ENCODE peak calls at places on chromosome 13, in six cellular contexts. Q, X, M, S, U and Y are unnamed samples.

GRCh38 chr13:32229443-32229842 is 85.7 kb downstream of the ZAR1L start:
- DNase-seq in Q (no peak), X (no peak), M (no peak), S (peak; percentile 28), U (peak; percentile 7), Y (no peak)

GRCh38 chr13:60990032-60990733 is 425.5 kb downstream of the PCDH20 start:
- DNase-seq in Q (no peak), X (no peak), M (peak; percentile 1), S (no peak), U (no peak), Y (peak; percentile 78)

GRCh38 chr13:99442273-99442895 is 58.9 kb upstream of the TM9SF2 start:
- DNase-seq in Q (peak; percentile 57), X (no peak), M (peak; percentile 48), S (peak; percentile 45), U (peak; percentile 49), Y (peak; percentile 61)

GRCh38 chr13:65936249-65936648 is 1293.9 kb downstream of the PCDH9 start:
- DNase-seq in Q (no peak), X (no peak), M (no peak), S (no peak), U (no peak), Y (no peak)

GRCh38 chr13:77480071-77480470 is 55.4 kb upstream of the SCEL start:
- DNase-seq in Q (no peak), X (no peak), M (no peak), S (no peak), U (no peak), Y (no peak)

GRCh38 chr13:95258098-95258497 is 43.2 kb downstream of the ABCC4 start:
- DNase-seq in Q (no peak), X (no peak), M (no peak), S (no peak), U (no peak), Y (no peak)

GRCh38 chr13:74747186-74747955 is 613.2 kb upstream of the KLF12 start:
- DNase-seq in Q (no peak), X (no peak), M (no peak), S (no peak), U (peak; percentile 19), Y (no peak)

GRCh38 chr13:77853701-77854100 is 64.9 kb downstream of the EDNRB start:
- DNase-seq in Q (no peak), X (no peak), M (no peak), S (no peak), U (no peak), Y (no peak)

GRCh38 chr13:31965361-31966066 is 66.1 kb upstream of the FRY start:
- DNase-seq in Q (no peak), X (no peak), M (no peak), S (peak; percentile 84), U (peak; percentile 67), Y (peak; percentile 19)

GRCh38 chr13:99545979-99546378 is 44.7 kb downstream of the TM9SF2 start:
- DNase-seq in Q (no peak), X (no peak), M (no peak), S (no peak), U (no peak), Y (peak; percentile 78)

GRCh38 chr13:36673838-36674326 is at the start of gene SERTM1:
- DNase-seq in Q (no peak), X (peak; percentile 45), M (no peak), S (no peak), U (peak; percentile 38), Y (peak; percentile 29)

GRCh38 chr13:20404488-20405222 is 121.0 kb downstream of the CRYL1 start:
- DNase-seq in Q (no peak), X (no peak), M (no peak), S (no peak), U (no peak), Y (no peak)

GRCh38 chr13:60398438-60398891 is 1.4 kb downstream of the TDRD3 start:
- DNase-seq in Q (no peak), X (no peak), M (no peak), S (no peak), U (no peak), Y (no peak)

GRCh38 chr13:41383400-41383799 is 72.3 kb downstream of the NAA16 start:
- DNase-seq in Q (no peak), X (no peak), M (no peak), S (peak; percentile 61), U (no peak), Y (no peak)

GRCh38 chr13:40161931-40162330 is 504.5 kb downstream of the FOXO1 start:
- DNase-seq in Q (no peak), X (no peak), M (no peak), S (no peak), U (no peak), Y (no peak)

GRCh38 chr13:58949646-58950045 is 1214.1 kb downstream of the DIAPH3 start:
- DNase-seq in Q (no peak), X (no peak), M (peak; percentile 41), S (no peak), U (no peak), Y (no peak)

GRCh38 chr13:87671824-87672603 is 843 bp downstream of the SLITRK5 start:
- DNase-seq in Q (no peak), X (no peak), M (peak; percentile 66), S (no peak), U (peak; percentile 6), Y (no peak)

GRCh38 chr13:19586904-19587634 is 25.7 kb upstream of the TPTE2 start:
- DNase-seq in Q (peak; percentile 27), X (no peak), M (peak; percentile 79), S (peak; percentile 34), U (peak; percentile 9), Y (peak; percentile 19)

GRCh38 chr13:51549050-51549449 is 35.2 kb upstream of the WDFY2 start:
- DNase-seq in Q (no peak), X (no peak), M (no peak), S (no peak), U (peak; percentile 22), Y (peak; percentile 59)

GRCh38 chr13:51005566-51005965 is 96.0 kb downstream of the RNASEH2B start:
- DNase-seq in Q (no peak), X (no peak), M (no peak), S (no peak), U (no peak), Y (no peak)

GRCh38 chr13:107141767-107142166 is 573.8 kb upstream of the ARGLU1 start:
- DNase-seq in Q (no peak), X (no peak), M (no peak), S (no peak), U (no peak), Y (no peak)

GRCh38 chr13:107138468-107138867 is 570.5 kb upstream of the ARGLU1 start:
- DNase-seq in Q (no peak), X (no peak), M (no peak), S (no peak), U (no peak), Y (no peak)

GRCh38 chr13:107138987-107139386 is 571.0 kb upstream of the ARGLU1 start:
- DNase-seq in Q (no peak), X (no peak), M (no peak), S (no peak), U (no peak), Y (no peak)

GRCh38 chr13:107144432-107144831 is 576.5 kb upstream of the ARGLU1 start:
- DNase-seq in Q (no peak), X (no peak), M (peak; percentile 2), S (peak; percentile 27), U (peak; percentile 13), Y (peak; percentile 4)
- TF ChIP-seq CTCF in Q (no peak), X (peak; percentile 36), M (peak; percentile 62), S (peak; percentile 59), U (peak; percentile 22), Y (peak; percentile 4)

GRCh38 chr13:109140777-109141354 is 511.5 kb downstream of the MYO16 start:
- DNase-seq in Q (no peak), X (no peak), M (no peak), S (no peak), U (no peak), Y (no peak)
- H3K4me3 ChIP-seq in Q (no peak overlapping the region), X (peak overlapping the region; percentile 62), M (no peak overlapping the region), S (no peak overlapping the region), U (peak overlapping the region; percentile 25), Y (no peak overlapping the region)

DNA sequence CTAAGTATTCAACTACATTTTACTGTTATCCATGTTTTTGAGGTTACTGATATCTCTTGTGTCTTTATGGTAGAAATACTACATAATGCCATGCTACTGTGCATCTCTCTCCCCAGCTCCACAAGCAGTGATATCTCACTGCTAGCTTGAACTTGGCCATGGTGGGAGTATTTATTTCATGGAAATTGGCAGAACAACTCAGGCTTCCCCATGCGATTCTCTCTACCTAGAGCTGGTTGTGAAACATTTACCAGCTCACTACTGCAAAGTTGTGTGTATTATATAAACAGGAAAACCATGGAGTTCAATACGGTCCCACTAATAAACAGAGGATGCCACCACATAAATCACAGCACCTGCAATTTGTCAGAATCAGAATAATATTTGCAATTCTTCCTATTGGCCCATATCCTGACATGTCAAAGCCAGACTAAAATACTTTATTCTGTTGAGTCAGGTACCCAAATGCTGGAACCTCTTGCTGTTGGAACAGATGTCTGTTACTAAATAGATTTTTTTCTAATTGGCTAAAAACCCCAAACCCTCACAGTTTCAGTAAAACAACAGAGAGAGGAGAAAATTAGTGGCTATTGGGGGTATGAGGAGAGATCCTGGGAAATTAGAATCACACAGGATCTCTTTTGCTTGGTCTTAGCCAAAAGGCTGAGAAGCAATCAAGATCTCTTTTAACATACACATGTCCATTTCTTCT is 91.4 kb upstream of the SLC10A2 start:
- DNase-seq in Q (no peak), X (no peak), M (no peak), S (no peak), U (no peak), Y (peak; percentile 7)
- TF ChIP-seq CTCF in Q (no peak), X (no peak), M (no peak), S (no peak), U (no peak), Y (no peak)

DNA sequence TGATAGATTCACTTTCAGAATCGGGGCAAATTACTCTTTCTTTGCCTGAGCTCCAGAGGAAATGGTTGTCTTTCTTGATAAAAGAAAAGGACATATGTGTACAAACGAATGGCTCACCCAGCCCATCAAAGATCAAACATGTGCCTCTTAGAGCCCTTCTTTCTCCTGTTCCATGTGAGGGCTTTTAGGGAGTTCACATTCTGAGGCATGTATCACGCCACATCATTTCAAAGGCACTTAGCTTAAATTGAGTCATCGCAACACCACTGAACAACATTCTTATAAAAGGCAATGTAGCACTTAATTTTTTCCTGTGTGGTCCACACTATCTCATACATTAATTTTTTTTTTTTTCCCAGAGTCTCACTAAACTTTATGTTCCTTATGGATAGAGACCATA is 521.0 kb downstream of the SUCLA2 start:
- DNase-seq in Q (no peak), X (no peak), M (no peak), S (peak; percentile 96), U (peak; percentile 90), Y (peak; percentile 77)
- H3K4me3 ChIP-seq in Q (no peak overlapping the region), X (no peak overlapping the region), M (no peak overlapping the region), S (peak overlapping the region; percentile 36), U (no peak overlapping the region), Y (no peak overlapping the region)

GRCh38 chr13:23634897-23635296 is 64.7 kb downstream of the TNFRSF19 start:
- DNase-seq in Q (no peak), X (no peak), M (no peak), S (no peak), U (no peak), Y (no peak)
- TF ChIP-seq CTCF in Q (no peak), X (no peak), M (no peak), S (no peak), U (no peak), Y (no peak)